ENCODE peak calls at places on chromosomes 12 and 14, in eight cellular contexts. G, F, T, V, S, D, P and Q are unnamed samples.

GRCh38 chr14:87217023-87217422 is 776.0 kb downstream of the GALC start:
- DNase-seq in G (no peak), F (no peak), T (peak; percentile 36), V (no peak), S (no peak), D (no peak), P (no peak), Q (no peak)

GRCh38 chr12:64181504-64182291 is 40.4 kb downstream of the KICS2 start:
- DNase-seq in G (peak; percentile 65), F (peak; percentile 44), T (peak; percentile 67), V (peak; percentile 90), S (peak; percentile 61), D (no peak), P (peak; percentile 45), Q (peak; percentile 50)

GRCh38 chr14:60331201-60332045 is 82.4 kb downstream of the PPM1A start:
- DNase-seq in G (peak; percentile 60), F (peak; percentile 73), T (peak; percentile 84), V (peak; percentile 72), S (peak; percentile 71), D (peak; percentile 91), P (peak; percentile 33), Q (peak; percentile 28)

GRCh38 chr12:40093512-40093911 is 12.4 kb downstream of the SLC2A13 start:
- DNase-seq in G (no peak), F (no peak), T (no peak), V (no peak), S (no peak), D (no peak), P (no peak), Q (no peak)

GRCh38 chr12:20434993-20435392 is 66.7 kb downstream of the PDE3A start:
- DNase-seq in G (no peak), F (no peak), T (no peak), V (no peak), S (no peak), D (no peak), P (no peak), Q (no peak)

GRCh38 chr14:24434676-24435075 is 4.9 kb downstream of the KHNYN start:
- DNase-seq in G (no peak), F (no peak), T (no peak), V (no peak), S (no peak), D (no peak), P (no peak), Q (no peak)

GRCh38 chr12:13234045-13234641 is 37.6 kb downstream of the EMP1 start:
- DNase-seq in G (peak; percentile 59), F (peak; percentile 37), T (peak; percentile 53), V (peak; percentile 72), S (no peak), D (no peak), P (peak; percentile 44), Q (peak; percentile 26)

GRCh38 chr12:128800606-128801005 is 23.2 kb downstream of the SLC15A4 start:
- DNase-seq in G (no peak), F (no peak), T (no peak), V (no peak), S (no peak), D (peak; percentile 61), P (no peak), Q (no peak)

GRCh38 chr14:59438148-59438766 is 26.9 kb downstream of the GPR135 start:
- DNase-seq in G (no peak), F (no peak), T (no peak), V (no peak), S (no peak), D (no peak), P (no peak), Q (no peak)

GRCh38 chr14:101027966-101028365 is 124.4 kb upstream of the RTL1 start:
- DNase-seq in G (no peak), F (no peak), T (no peak), V (no peak), S (no peak), D (peak; percentile 64), P (no peak), Q (no peak)

GRCh38 chr12:11228268-11228879 is 41.1 kb downstream of the PRB3 start:
- DNase-seq in G (peak; percentile 22), F (peak; percentile 35), T (peak; percentile 38), V (peak; percentile 57), S (no peak), D (no peak), P (no peak), Q (peak; percentile 5)

GRCh38 chr12:98440165-98440581 is 75.2 kb upstream of the TMPO start:
- DNase-seq in G (no peak), F (peak; percentile 35), T (peak; percentile 89), V (peak; percentile 64), S (no peak), D (no peak), P (peak; percentile 66), Q (no peak)

GRCh38 chr14:22539831-22540230 is 49.2 kb downstream of the DAD1 start:
- DNase-seq in G (no peak), F (no peak), T (no peak), V (no peak), S (no peak), D (no peak), P (no peak), Q (no peak)

GRCh38 chr14:104441275-104442106 is 138.1 kb upstream of the C14orf180 start:
- DNase-seq in G (no peak), F (no peak), T (no peak), V (no peak), S (no peak), D (peak; percentile 60), P (no peak), Q (no peak)

GRCh38 chr12:8030189-8030588 is 2.3 kb upstream of the FOXJ2 start:
- DNase-seq in G (no peak), F (no peak), T (no peak), V (no peak), S (no peak), D (no peak), P (no peak), Q (no peak)

GRCh38 chr12:38961683-38962082 is 56.3 kb upstream of the CPNE8 start:
- DNase-seq in G (no peak), F (no peak), T (no peak), V (no peak), S (no peak), D (no peak), P (no peak), Q (no peak)

GRCh38 chr14:97995571-97995970 is 1198.4 kb downstream of the VRK1 start:
- DNase-seq in G (no peak), F (no peak), T (no peak), V (no peak), S (no peak), D (no peak), P (no peak), Q (no peak)

GRCh38 chr12:48157016-48157888 is at the start of gene ASB8:
- DNase-seq in G (peak; percentile 99), F (peak; percentile 99), T (peak; percentile 100), V (peak; percentile 99), S (peak; percentile 99), D (peak; percentile 99), P (peak; percentile 100), Q (peak; percentile 91)
- TF ChIP-seq POLR2A in G (no peak), F (no peak), T (peak; percentile 65), V (peak; percentile 36), S (peak; percentile 68), D (peak; percentile 11), P (peak; percentile 57), Q (no peak)

DNA sequence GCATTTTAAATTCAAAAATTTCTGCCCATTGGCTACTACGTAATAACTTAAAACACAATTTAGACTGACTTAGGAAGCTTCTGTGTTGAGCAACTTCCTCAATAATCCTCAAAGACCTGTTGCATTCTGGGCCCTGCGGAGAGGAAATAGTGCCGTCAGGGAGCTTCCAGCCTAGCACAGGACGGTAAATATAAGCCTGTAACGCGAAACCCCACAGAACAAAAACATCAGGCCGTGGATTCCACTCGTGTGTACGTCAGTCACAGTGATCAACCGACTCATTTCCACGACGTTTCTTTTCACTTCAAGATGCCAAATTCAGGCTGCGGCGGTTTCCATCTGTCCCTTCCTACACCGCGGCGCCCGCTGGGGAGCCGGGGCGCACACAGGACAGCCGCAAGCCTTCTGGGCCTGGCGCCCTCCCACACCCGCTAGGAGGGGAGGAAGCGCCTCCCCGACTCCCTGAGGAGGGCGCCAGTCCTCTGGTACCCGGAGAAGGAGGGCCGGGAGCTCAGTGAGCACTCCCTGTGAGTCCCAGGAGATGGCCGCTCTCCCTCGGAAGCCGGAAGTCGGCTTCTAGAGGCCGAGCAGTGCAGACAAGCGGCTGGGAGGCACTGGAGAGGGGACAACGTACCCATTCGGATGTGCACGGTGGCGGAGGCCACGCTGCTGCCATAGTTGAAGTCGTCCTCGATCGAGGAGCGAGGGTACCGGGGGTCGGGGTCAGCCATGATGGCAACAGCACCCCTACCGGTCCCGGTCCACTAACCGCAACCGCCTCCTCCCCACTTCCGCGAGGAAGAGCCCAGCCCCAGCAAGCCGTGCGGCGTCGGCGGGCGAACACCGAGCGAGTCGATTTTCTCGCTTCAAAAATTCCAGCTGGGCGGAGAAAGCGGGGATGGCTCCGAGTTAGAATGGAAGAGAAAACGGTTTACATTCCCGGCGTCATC is at the start of gene TMBIM4:
- DNase-seq in G (peak; percentile 86), F (peak; percentile 86), T (peak; percentile 86), V (peak; percentile 97), S (peak; percentile 91), D (peak; percentile 98), P (peak; percentile 86), Q (peak; percentile 87)
- TF ChIP-seq POLR2A in G (peak; percentile 3), F (peak; percentile 10), T (peak; percentile 86), V (peak; percentile 83), S (peak; percentile 69), D (peak; percentile 54), P (peak; percentile 42), Q (peak; percentile 64)

DNA sequence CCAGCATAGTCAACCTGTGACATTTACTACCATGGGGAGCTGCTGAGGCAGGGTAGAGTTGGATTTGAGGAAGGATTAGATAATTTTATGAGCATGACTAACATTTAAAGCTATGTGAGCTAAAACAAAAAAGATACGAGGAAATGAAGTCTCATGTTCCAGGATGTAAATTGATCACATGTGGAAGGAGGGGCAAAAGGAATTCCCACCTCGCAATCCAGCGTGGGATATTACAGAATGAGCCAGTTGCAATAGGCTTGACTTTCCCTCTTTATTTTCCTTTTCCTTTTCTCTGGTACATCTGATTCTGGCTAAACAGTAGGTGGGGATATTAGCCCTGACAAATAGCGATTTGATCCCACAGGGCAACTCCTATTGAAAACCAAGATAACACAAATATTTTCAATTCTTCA is 214.9 kb upstream of the HMGA2 start:
- DNase-seq in G (no peak), F (no peak), T (no peak), V (peak; percentile 31), S (no peak), D (no peak), P (no peak), Q (no peak)
- TF ChIP-seq POLR2A in G (no peak), F (no peak), T (no peak), V (no peak), S (no peak), D (no peak), P (no peak), Q (no peak)

GRCh38 chr12:122945047-122945592 is 21.1 kb downstream of the ABCB9 start:
- DNase-seq in G (no peak), F (no peak), T (no peak), V (no peak), S (no peak), D (no peak), P (no peak), Q (no peak)

GRCh38 chr12:122947352-122947792 is 18.9 kb downstream of the ABCB9 start:
- DNase-seq in G (no peak), F (peak; percentile 68), T (peak; percentile 63), V (no peak), S (no peak), D (no peak), P (no peak), Q (no peak)

GRCh38 chr12:122948605-122949004 is 17.7 kb downstream of the ABCB9 start:
- DNase-seq in G (no peak), F (no peak), T (no peak), V (no peak), S (no peak), D (no peak), P (no peak), Q (no peak)

GRCh38 chr12:122944588-122944987 is 21.7 kb downstream of the ABCB9 start:
- DNase-seq in G (no peak), F (peak; percentile 69), T (peak; percentile 71), V (peak; percentile 67), S (no peak), D (no peak), P (no peak), Q (peak; percentile 82)

GRCh38 chr12:122946690-122947271 is 19.5 kb downstream of the ABCB9 start:
- DNase-seq in G (peak; percentile 46), F (peak; percentile 85), T (peak; percentile 63), V (peak; percentile 92), S (no peak), D (peak; percentile 88), P (peak; percentile 60), Q (peak; percentile 95)
- TF ChIP-seq POLR2A in G (no peak), F (no peak), T (no peak), V (no peak), S (no peak), D (no peak), P (no peak), Q (no peak)